ENCODE peak calls at places on chromosomes 11 and 22, in ten cellular contexts. One of them, this sample, is unnamed.

GRCh38 chr22:47333625-47334024 is 571.2 kb downstream of the TBC1D22A start:
- ATAC-seq in K562: no peak
- ATAC-seq in left lung: no peak
- ATAC-seq in upper lobe of right lung: no peak
- ATAC-seq in CD4-positive, CD25-positive, alpha-beta regulatory T cell: no peak
- ATAC-seq in IMR-90: no peak
- ATAC-seq in lung: no peak
- ATAC-seq in psoas muscle: no peak
- ATAC-seq in A549: no peak
- ATAC-seq in aorta: no peak
- ATAC-seq in this sample: no peak

GRCh38 chr11:46952553-46952952 is 16.0 kb downstream of the CSTPP1 start:
- ATAC-seq in K562: no peak
- ATAC-seq in left lung: no peak
- ATAC-seq in upper lobe of right lung: no peak
- ATAC-seq in CD4-positive, CD25-positive, alpha-beta regulatory T cell: peak
- ATAC-seq in IMR-90: no peak
- ATAC-seq in lung: no peak
- ATAC-seq in psoas muscle: no peak
- ATAC-seq in A549: no peak
- ATAC-seq in aorta: no peak
- ATAC-seq in this sample: no peak

GRCh38 chr11:42772886-42773285 is 538.9 kb upstream of the API5 start:
- ATAC-seq in K562: no peak
- ATAC-seq in left lung: no peak
- ATAC-seq in upper lobe of right lung: no peak
- ATAC-seq in CD4-positive, CD25-positive, alpha-beta regulatory T cell: no peak
- ATAC-seq in IMR-90: no peak
- ATAC-seq in lung: no peak
- ATAC-seq in psoas muscle: no peak
- ATAC-seq in A549: no peak
- ATAC-seq in aorta: no peak
- ATAC-seq in this sample: no peak

GRCh38 chr11:1652778-1653540 is 23.4 kb downstream of the KRTAP5-5 start:
- ATAC-seq in K562: peak
- ATAC-seq in left lung: peak
- ATAC-seq in upper lobe of right lung: peak
- ATAC-seq in CD4-positive, CD25-positive, alpha-beta regulatory T cell: peak
- ATAC-seq in IMR-90: peak
- ATAC-seq in lung: peak
- ATAC-seq in psoas muscle: peak
- ATAC-seq in A549: peak
- ATAC-seq in aorta: peak
- ATAC-seq in this sample: peak

GRCh38 chr11:2363130-2363529 is 14.0 kb upstream of the CD81 start:
- ATAC-seq in K562: no peak
- ATAC-seq in left lung: no peak
- ATAC-seq in upper lobe of right lung: no peak
- ATAC-seq in CD4-positive, CD25-positive, alpha-beta regulatory T cell: no peak
- ATAC-seq in IMR-90: no peak
- ATAC-seq in lung: no peak
- ATAC-seq in psoas muscle: no peak
- ATAC-seq in A549: no peak
- ATAC-seq in aorta: no peak
- ATAC-seq in this sample: no peak

GRCh38 chr11:118265954-118266353 is 1.9 kb upstream of the MPZL2 start:
- ATAC-seq in K562: no peak
- ATAC-seq in left lung: peak
- ATAC-seq in upper lobe of right lung: peak
- ATAC-seq in CD4-positive, CD25-positive, alpha-beta regulatory T cell: no peak
- ATAC-seq in IMR-90: no peak
- ATAC-seq in lung: peak
- ATAC-seq in psoas muscle: no peak
- ATAC-seq in A549: no peak
- ATAC-seq in aorta: no peak
- ATAC-seq in this sample: peak

GRCh38 chr22:43969021-43969878 is 14.0 kb downstream of the SAMM50 start:
- ATAC-seq in K562: peak
- ATAC-seq in left lung: no peak
- ATAC-seq in upper lobe of right lung: no peak
- ATAC-seq in CD4-positive, CD25-positive, alpha-beta regulatory T cell: no peak
- ATAC-seq in IMR-90: no peak
- ATAC-seq in lung: no peak
- ATAC-seq in psoas muscle: no peak
- ATAC-seq in A549: no peak
- ATAC-seq in aorta: no peak
- ATAC-seq in this sample: no peak

GRCh38 chr11:1148752-1149180 is 9.0 kb upstream of the MUC5AC start:
- ATAC-seq in K562: no peak
- ATAC-seq in left lung: no peak
- ATAC-seq in upper lobe of right lung: no peak
- ATAC-seq in CD4-positive, CD25-positive, alpha-beta regulatory T cell: no peak
- ATAC-seq in IMR-90: no peak
- ATAC-seq in lung: no peak
- ATAC-seq in psoas muscle: no peak
- ATAC-seq in A549: no peak
- ATAC-seq in aorta: no peak
- ATAC-seq in this sample: no peak

GRCh38 chr11:126432525-126432924 is 77.0 kb downstream of the ST3GAL4 start:
- ATAC-seq in K562: no peak
- ATAC-seq in left lung: peak
- ATAC-seq in upper lobe of right lung: peak
- ATAC-seq in CD4-positive, CD25-positive, alpha-beta regulatory T cell: no peak
- ATAC-seq in IMR-90: no peak
- ATAC-seq in lung: no peak
- ATAC-seq in psoas muscle: no peak
- ATAC-seq in A549: no peak
- ATAC-seq in aorta: peak
- ATAC-seq in this sample: no peak

GRCh38 chr11:100525197-100525596 is 161.9 kb upstream of the ARHGAP42 start:
- ATAC-seq in K562: no peak
- ATAC-seq in left lung: no peak
- ATAC-seq in upper lobe of right lung: no peak
- ATAC-seq in CD4-positive, CD25-positive, alpha-beta regulatory T cell: no peak
- ATAC-seq in IMR-90: no peak
- ATAC-seq in lung: no peak
- ATAC-seq in psoas muscle: no peak
- ATAC-seq in A549: no peak
- ATAC-seq in aorta: no peak
- ATAC-seq in this sample: no peak

GRCh38 chr11:93525601-93526000 is 17.6 kb downstream of the SMCO4 start:
- ATAC-seq in K562: peak
- ATAC-seq in left lung: peak
- ATAC-seq in upper lobe of right lung: no peak
- ATAC-seq in CD4-positive, CD25-positive, alpha-beta regulatory T cell: no peak
- ATAC-seq in IMR-90: peak
- ATAC-seq in lung: no peak
- ATAC-seq in psoas muscle: peak
- ATAC-seq in A549: no peak
- ATAC-seq in aorta: no peak
- ATAC-seq in this sample: no peak

GRCh38 chr11:92611157-92611556 is 358.3 kb upstream of the MTNR1B start:
- ATAC-seq in K562: no peak
- ATAC-seq in left lung: no peak
- ATAC-seq in upper lobe of right lung: no peak
- ATAC-seq in CD4-positive, CD25-positive, alpha-beta regulatory T cell: no peak
- ATAC-seq in IMR-90: no peak
- ATAC-seq in lung: no peak
- ATAC-seq in psoas muscle: no peak
- ATAC-seq in A549: no peak
- ATAC-seq in aorta: no peak
- ATAC-seq in this sample: no peak

GRCh38 chr22:37918580-37919274 is 12.6 kb downstream of the MICALL1 start:
- ATAC-seq in K562: no peak
- ATAC-seq in left lung: no peak
- ATAC-seq in upper lobe of right lung: no peak
- ATAC-seq in CD4-positive, CD25-positive, alpha-beta regulatory T cell: no peak
- ATAC-seq in IMR-90: no peak
- ATAC-seq in lung: no peak
- ATAC-seq in psoas muscle: no peak
- ATAC-seq in A549: no peak
- ATAC-seq in aorta: no peak
- ATAC-seq in this sample: no peak

GRCh38 chr22:19344420-19344819 is 52.9 kb upstream of the CLTCL1 start:
- ATAC-seq in K562: no peak
- ATAC-seq in left lung: no peak
- ATAC-seq in upper lobe of right lung: no peak
- ATAC-seq in CD4-positive, CD25-positive, alpha-beta regulatory T cell: no peak
- ATAC-seq in IMR-90: no peak
- ATAC-seq in lung: no peak
- ATAC-seq in psoas muscle: no peak
- ATAC-seq in A549: no peak
- ATAC-seq in aorta: no peak
- ATAC-seq in this sample: no peak

GRCh38 chr22:19336133-19337075 is 44.9 kb upstream of the CLTCL1 start:
- ATAC-seq in K562: no peak
- ATAC-seq in left lung: no peak
- ATAC-seq in upper lobe of right lung: no peak
- ATAC-seq in CD4-positive, CD25-positive, alpha-beta regulatory T cell: no peak
- ATAC-seq in IMR-90: no peak
- ATAC-seq in lung: no peak
- ATAC-seq in psoas muscle: peak
- ATAC-seq in A549: no peak
- ATAC-seq in aorta: no peak
- ATAC-seq in this sample: no peak

GRCh38 chr22:19337137-19337536 is 45.6 kb upstream of the CLTCL1 start:
- ATAC-seq in K562: no peak
- ATAC-seq in left lung: no peak
- ATAC-seq in upper lobe of right lung: no peak
- ATAC-seq in CD4-positive, CD25-positive, alpha-beta regulatory T cell: no peak
- ATAC-seq in IMR-90: no peak
- ATAC-seq in lung: no peak
- ATAC-seq in psoas muscle: no peak
- ATAC-seq in A549: no peak
- ATAC-seq in aorta: no peak
- ATAC-seq in this sample: no peak

GRCh38 chr22:19343470-19343869 is 52.0 kb upstream of the CLTCL1 start:
- ATAC-seq in K562: no peak
- ATAC-seq in left lung: no peak
- ATAC-seq in upper lobe of right lung: no peak
- ATAC-seq in CD4-positive, CD25-positive, alpha-beta regulatory T cell: no peak
- ATAC-seq in IMR-90: no peak
- ATAC-seq in lung: no peak
- ATAC-seq in psoas muscle: no peak
- ATAC-seq in A549: no peak
- ATAC-seq in aorta: no peak
- ATAC-seq in this sample: no peak

GRCh38 chr22:19341500-19341899 is 50.0 kb upstream of the CLTCL1 start:
- ATAC-seq in K562: no peak
- ATAC-seq in left lung: no peak
- ATAC-seq in upper lobe of right lung: no peak
- ATAC-seq in CD4-positive, CD25-positive, alpha-beta regulatory T cell: no peak
- ATAC-seq in IMR-90: no peak
- ATAC-seq in lung: no peak
- ATAC-seq in psoas muscle: no peak
- ATAC-seq in A549: no peak
- ATAC-seq in aorta: no peak
- ATAC-seq in this sample: no peak
- H3K4me3 ChIP-seq in K562: no peak
- H3K4me3 ChIP-seq in left lung: no peak
- H3K4me3 ChIP-seq in upper lobe of right lung: no peak
- H3K4me3 ChIP-seq in CD4-positive, CD25-positive, alpha-beta regulatory T cell: no peak
- H3K4me3 ChIP-seq in IMR-90: no peak
- H3K4me3 ChIP-seq in lung: no peak
- H3K4me3 ChIP-seq in psoas muscle: no peak
- H3K4me3 ChIP-seq in A549: no peak
- H3K4me3 ChIP-seq in aorta: no peak
- H3K4me3 ChIP-seq in this sample: no peak

GRCh38 chr11:124864892-124865180 is 396 bp upstream of the ROBO3 start:
- ATAC-seq in K562: no peak
- ATAC-seq in left lung: no peak
- ATAC-seq in upper lobe of right lung: no peak
- ATAC-seq in CD4-positive, CD25-positive, alpha-beta regulatory T cell: no peak
- ATAC-seq in IMR-90: no peak
- ATAC-seq in lung: no peak
- ATAC-seq in psoas muscle: no peak
- ATAC-seq in A549: no peak
- ATAC-seq in aorta: no peak
- ATAC-seq in this sample: no peak
- H3K4me3 ChIP-seq in K562: no peak
- H3K4me3 ChIP-seq in left lung: no peak
- H3K4me3 ChIP-seq in upper lobe of right lung: no peak
- H3K4me3 ChIP-seq in CD4-positive, CD25-positive, alpha-beta regulatory T cell: no peak
- H3K4me3 ChIP-seq in IMR-90: no peak
- H3K4me3 ChIP-seq in lung: no peak
- H3K4me3 ChIP-seq in psoas muscle: peak
- H3K4me3 ChIP-seq in A549: peak
- H3K4me3 ChIP-seq in aorta: no peak
- H3K4me3 ChIP-seq in this sample: no peak

DNA sequence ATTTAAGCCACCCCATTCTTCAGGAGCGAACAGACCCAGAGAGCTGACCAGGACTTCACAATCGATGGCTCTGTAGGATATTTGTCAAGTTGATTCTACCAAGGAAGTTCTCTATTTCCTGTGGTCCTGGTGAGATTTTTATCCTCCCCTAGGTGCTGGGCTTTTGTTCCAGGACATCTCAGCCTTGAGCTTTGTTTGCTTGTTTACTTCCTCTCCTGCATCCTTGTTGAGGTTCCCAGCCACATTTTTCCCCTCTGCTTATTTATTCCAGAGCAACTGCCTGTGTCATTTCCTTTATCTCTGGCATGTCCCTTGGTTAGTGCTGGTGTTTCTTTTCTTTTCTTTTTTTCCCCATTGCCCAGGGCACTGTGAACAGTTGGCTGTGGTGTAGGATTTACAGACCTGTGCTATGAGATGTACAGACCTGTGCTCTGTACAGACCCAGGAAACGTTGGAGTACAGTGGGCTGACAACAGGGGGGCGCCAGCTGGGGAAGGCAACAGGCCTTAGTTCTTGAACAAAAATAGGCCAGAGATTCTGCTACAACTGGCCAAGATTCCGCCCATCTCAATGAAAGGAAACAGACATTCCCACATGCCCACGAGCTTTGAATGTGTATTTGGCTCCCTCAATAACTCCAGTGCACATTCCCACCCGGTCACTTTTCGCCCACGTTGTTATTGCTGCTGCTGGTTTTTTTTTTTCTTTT is 235.9 kb upstream of the DDI1 start:
- ATAC-seq in K562: no peak
- ATAC-seq in left lung: no peak
- ATAC-seq in upper lobe of right lung: no peak
- ATAC-seq in CD4-positive, CD25-positive, alpha-beta regulatory T cell: no peak
- ATAC-seq in IMR-90: no peak
- ATAC-seq in lung: no peak
- ATAC-seq in psoas muscle: no peak
- ATAC-seq in A549: no peak
- ATAC-seq in aorta: peak
- ATAC-seq in this sample: no peak
- H3K4me3 ChIP-seq in K562: no peak
- H3K4me3 ChIP-seq in left lung: no peak
- H3K4me3 ChIP-seq in upper lobe of right lung: no peak
- H3K4me3 ChIP-seq in CD4-positive, CD25-positive, alpha-beta regulatory T cell: no peak
- H3K4me3 ChIP-seq in IMR-90: no peak
- H3K4me3 ChIP-seq in lung: no peak
- H3K4me3 ChIP-seq in psoas muscle: no peak
- H3K4me3 ChIP-seq in A549: no peak
- H3K4me3 ChIP-seq in aorta: no peak
- H3K4me3 ChIP-seq in this sample: no peak

DNA sequence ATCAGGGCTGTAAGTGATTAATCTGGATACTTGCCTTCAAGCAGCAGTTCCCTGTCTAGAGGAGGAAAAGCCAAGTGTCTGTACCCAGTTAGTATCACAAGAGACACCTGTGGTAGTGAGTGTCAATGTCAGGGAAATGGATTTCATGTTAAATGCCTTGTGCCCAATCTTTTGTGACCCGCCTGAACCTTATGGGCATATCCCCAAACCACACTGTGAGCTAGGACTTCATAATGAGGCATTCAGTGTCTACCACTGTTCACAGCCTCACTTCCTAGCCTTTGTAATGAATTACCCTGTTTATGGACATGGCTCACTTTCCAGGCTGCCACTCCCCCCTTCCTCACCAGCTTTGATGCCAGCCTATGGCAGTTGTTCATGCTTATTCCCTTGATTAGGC is 125.1 kb downstream of the TRIM44 start:
- ATAC-seq in K562: no peak
- ATAC-seq in left lung: no peak
- ATAC-seq in upper lobe of right lung: no peak
- ATAC-seq in CD4-positive, CD25-positive, alpha-beta regulatory T cell: no peak
- ATAC-seq in IMR-90: no peak
- ATAC-seq in lung: no peak
- ATAC-seq in psoas muscle: no peak
- ATAC-seq in A549: no peak
- ATAC-seq in aorta: no peak
- ATAC-seq in this sample: no peak
- H3K4me3 ChIP-seq in K562: no peak
- H3K4me3 ChIP-seq in left lung: no peak
- H3K4me3 ChIP-seq in upper lobe of right lung: no peak
- H3K4me3 ChIP-seq in CD4-positive, CD25-positive, alpha-beta regulatory T cell: no peak
- H3K4me3 ChIP-seq in IMR-90: no peak
- H3K4me3 ChIP-seq in lung: no peak
- H3K4me3 ChIP-seq in psoas muscle: no peak
- H3K4me3 ChIP-seq in A549: no peak
- H3K4me3 ChIP-seq in aorta: no peak
- H3K4me3 ChIP-seq in this sample: no peak